ENCODE peak calls at places on chromosomes 4 and X, in six cellular contexts. J is GM12891, R is HepG2, B is H1, O is K562, A is GM12878. Z is an unnamed sample.

GRCh38 chr4:176837176-176837915 is 44.6 kb upstream of the VEGFC start:
- DNase-seq in B (no peak), A (no peak), R (no peak), J (no peak), O (no peak), Z (no peak)

GRCh38 chrX:72475952-72476668 is 96.5 kb downstream of the HDAC8 start:
- DNase-seq in A (no peak), J (no peak), R (no peak), O (no peak), B (no peak), Z (no peak)

GRCh38 chr4:44446801-44447562 is 1.6 kb downstream of the KCTD8 start:
- DNase-seq in O (no peak), R (no peak), J (no peak), B (no peak), A (no peak), Z (no peak)

GRCh38 chr4:173246719-173247118 is 78.1 kb downstream of the GALNT7 start:
- DNase-seq in B (no peak), O (no peak), R (no peak), J (no peak), A (no peak), Z (no peak)

GRCh38 chr4:43089730-43090129 is 197.2 kb downstream of the GRXCR1 start:
- DNase-seq in B (no peak), O (no peak), R (no peak), A (no peak), J (no peak), Z (no peak)

GRCh38 chrX:112359906-112360305 is 277.3 kb upstream of the TRPC5 start:
- DNase-seq in R (no peak), J (no peak), O (no peak), A (no peak), B (no peak), Z (no peak)

GRCh38 chrX:13691845-13692334 is 3.0 kb downstream of the RAB9A start:
- DNase-seq in A (no peak), J (no peak), O (no peak), R (peak; percentile 3), B (no peak), Z (no peak)

GRCh38 chr4:1245481-1246051 is 3.4 kb downstream of the CTBP1 start:
- DNase-seq in A (no peak), B (no peak), O (peak; percentile 8), R (no peak), J (no peak), Z (no peak)

GRCh38 chrX:53256446-53257041 is 24.8 kb downstream of the IQSEC2 start:
- DNase-seq in B (no peak), O (peak; percentile 40), J (no peak), R (no peak), A (no peak), Z (no peak)

GRCh38 chr4:87803421-87803820 is 4.1 kb downstream of the IBSP start:
- DNase-seq in J (no peak), O (no peak), A (no peak), B (no peak), R (no peak), Z (no peak)

GRCh38 chr4:4775493-4776004 is 83.9 kb upstream of the MSX1 start:
- DNase-seq in B (no peak), A (no peak), R (no peak), J (no peak), O (no peak), Z (no peak)

GRCh38 chr4:113052379-113052951 is 3.0 kb downstream of the ANK2 start:
- DNase-seq in B (no peak), J (no peak), R (no peak), O (no peak), A (peak; percentile 47), Z (no peak)

GRCh38 chrX:73126240-73126639 is 46.9 kb upstream of the PABPC1L2A start:
- DNase-seq in O (no peak), J (no peak), A (no peak), B (no peak), R (no peak), Z (no peak)

GRCh38 chrX:112078606-112079005 is 4.0 kb downstream of the TRPC5 start:
- DNase-seq in R (no peak), J (no peak), A (no peak), O (no peak), B (no peak), Z (no peak)

GRCh38 chr4:158042591-158043030 is 130.2 kb downstream of the GASK1B start:
- DNase-seq in A (no peak), B (no peak), J (no peak), R (no peak), O (no peak), Z (no peak)

GRCh38 chrX:8803326-8803725 is 2.1 kb upstream of the FAM9A start:
- DNase-seq in J (no peak), O (no peak), R (no peak), B (no peak), A (no peak), Z (no peak)

GRCh38 chrX:109826954-109827708 is 94.1 kb upstream of the ACSL4 start:
- DNase-seq in R (peak; percentile 72), O (no peak), J (no peak), B (no peak), A (no peak), Z (no peak)

GRCh38 chrX:41559662-41560061 is 112.5 kb downstream of the NYX start:
- DNase-seq in R (no peak), A (no peak), O (peak; percentile 25), B (no peak), J (no peak), Z (no peak)

GRCh38 chr4:83639849-83640493 is 104.1 kb downstream of the GPAT3 start:
- DNase-seq in J (peak; percentile 28), A (peak; percentile 42), O (peak; percentile 66), B (no peak), R (peak; percentile 71), Z (peak; percentile 24)

GRCh38 chr4:92599044-92599443 is 295.3 kb downstream of the GRID2 start:
- DNase-seq in J (no peak), O (no peak), R (no peak), B (no peak), A (no peak), Z (no peak)

GRCh38 chr4:1239141-1239948 is 9.6 kb downstream of the CTBP1 start:
- DNase-seq in R (no peak), A (no peak), B (no peak), O (no peak), J (peak; percentile 23), Z (peak; percentile 27)

GRCh38 chr4:100644150-100644549 is 126.3 kb upstream of the EMCN start:
- DNase-seq in B (no peak), J (no peak), O (no peak), R (no peak), A (no peak), Z (no peak)

GRCh38 chrX:18574591-18574990 is 97.3 kb downstream of the RS1 start:
- DNase-seq in J (no peak), O (no peak), R (no peak), A (no peak), B (no peak), Z (no peak)

GRCh38 chrX:48613502-48614160 is 16.3 kb downstream of the WDR13 start:
- DNase-seq in A (no peak), R (no peak), B (no peak), O (no peak), J (no peak), Z (no peak)
- TF ChIP-seq TAF1 in A (no peak), R (no peak), B (no peak), O (no peak), J (no peak), Z (no peak)

DNA sequence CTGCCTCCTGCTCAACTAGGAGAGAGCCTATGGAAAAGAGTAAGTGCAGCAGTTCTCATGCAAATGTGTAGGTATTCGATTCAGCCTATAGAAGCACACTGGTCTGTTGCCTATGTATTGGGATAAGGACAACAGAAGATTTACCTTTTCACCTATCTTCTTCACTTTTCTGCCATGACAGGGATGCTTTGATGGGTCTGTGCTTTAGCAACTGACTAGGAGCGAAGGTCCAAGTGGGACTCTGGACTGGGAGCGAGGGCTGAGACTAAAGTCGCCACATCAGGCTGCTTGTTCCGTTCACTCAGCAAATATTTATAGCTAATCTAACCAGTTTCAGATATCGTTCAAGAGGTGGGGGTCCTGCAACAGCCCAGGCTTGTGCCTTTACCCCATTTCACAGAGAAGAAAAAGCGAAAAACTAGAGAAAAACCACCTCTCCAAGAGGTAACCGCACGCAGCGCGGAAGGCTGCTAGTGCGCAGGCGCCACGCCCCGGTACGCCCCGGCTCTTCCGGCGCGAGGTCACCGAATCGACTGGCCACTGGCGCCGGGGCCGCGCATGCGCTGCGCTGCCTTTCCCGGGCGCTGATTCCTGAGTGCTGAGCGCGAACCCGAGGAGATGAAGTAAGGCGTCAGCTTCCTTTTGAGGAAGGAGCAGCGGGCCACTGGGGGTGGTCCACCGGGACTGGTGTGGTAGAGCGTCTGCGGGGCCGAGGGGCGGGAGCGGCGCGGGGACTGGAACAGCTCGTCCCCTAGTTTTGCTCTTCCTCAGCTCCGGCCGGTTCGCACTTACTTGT is at the start of gene RBMX2:
- DNase-seq in J (peak; percentile 69), A (peak; percentile 17), O (peak; percentile 95), R (peak; percentile 57), B (peak; percentile 31), Z (peak; percentile 72)
- TF ChIP-seq POLR2A in J (peak; percentile 44), A (peak; percentile 72), O (peak; percentile 88), R (peak; percentile 72), B (peak; percentile 36), Z (peak; percentile 73)

GRCh38 chr4:70714488-70714887 is 7.3 kb upstream of the RUFY3 start:
- DNase-seq in J (no peak), O (no peak), A (no peak), R (no peak), B (no peak), Z (no peak)

GRCh38 chr4:70712150-70712549 is 9.6 kb upstream of the RUFY3 start:
- DNase-seq in A (no peak), B (no peak), J (no peak), O (no peak), R (no peak), Z (no peak)

GRCh38 chr4:70712604-70713452 is 8.9 kb upstream of the RUFY3 start:
- DNase-seq in A (no peak), R (no peak), O (no peak), B (no peak), J (no peak), Z (no peak)

GRCh38 chr4:70714061-70714468 is 7.7 kb upstream of the RUFY3 start:
- DNase-seq in O (no peak), J (no peak), B (no peak), A (no peak), R (peak; percentile 75), Z (no peak)

GRCh38 chr4:70713453-70714026 is 8.2 kb upstream of the RUFY3 start:
- DNase-seq in O (no peak), B (no peak), J (no peak), A (peak; percentile 47), R (no peak), Z (no peak)
- TF ChIP-seq TAF1 in O (no peak), B (no peak), J (no peak), A (no peak), R (no peak), Z (no peak)

GRCh38 chr4:38867478-38868054 is at the start of gene FAM114A1:
- DNase-seq in J (peak; percentile 82), R (peak; percentile 51), A (no peak), O (peak; percentile 95), B (no peak), Z (peak; percentile 79)
- TF ChIP-seq POLR2A in J (no peak), R (peak; percentile 56), A (peak; percentile 80), O (peak; percentile 67), B (no peak), Z (no peak)